ENCODE peak calls at places on chromosomes 1 and 21, in four cellular contexts. C, U, Y and L are unnamed samples. For H3K4me1 and H3K9me3, the result is how much of the 10 kb centered on the place peaks cover.

GRCh38 chr1:53409233-53409632 is 50.0 kb upstream of the DMRTB1 start:
- DNase-seq in C (no peak), U (no peak), Y (no peak), L (no peak)

GRCh38 chr1:40313958-40314720 is 2.9 kb downstream of the COL9A2 start:
- DNase-seq in C (no peak), U (peak), Y (no peak), L (no peak)

GRCh38 chr1:221742555-221743415 is 896 bp upstream of the DUSP10 start:
- DNase-seq in C (peak), U (peak), Y (peak), L (peak)

GRCh38 chr1:80498673-80499072 is 1302.1 kb upstream of the ADGRL2 start:
- DNase-seq in C (peak), U (no peak), Y (no peak), L (no peak)

GRCh38 chr1:238955934-238956333 is 430.4 kb upstream of the CHRM3 start:
- DNase-seq in C (no peak), U (no peak), Y (no peak), L (no peak)

GRCh38 chr1:59484090-59484489 is 187.2 kb downstream of the FGGY start:
- DNase-seq in C (peak), U (no peak), Y (no peak), L (no peak)

GRCh38 chr1:45569962-45570581 is 13.8 kb upstream of the NASP start:
- DNase-seq in C (peak), U (peak), Y (peak), L (peak)

GRCh38 chr1:25550155-25550506 is 6.7 kb downstream of the LDLRAP1 start:
- DNase-seq in C (peak), U (no peak), Y (no peak), L (no peak)

GRCh38 chr1:70919924-70920323 is 127.7 kb downstream of the PTGER3 start:
- DNase-seq in C (no peak), U (no peak), Y (no peak), L (no peak)

GRCh38 chr1:89166705-89167104 is 9.1 kb downstream of the GBP7 start:
- DNase-seq in C (no peak), U (no peak), Y (no peak), L (no peak)

GRCh38 chr1:184953600-184954219 is 20.6 kb downstream of the NIBAN1 start:
- DNase-seq in C (peak), U (no peak), Y (no peak), L (no peak)

GRCh38 chr1:185483217-185483616 is 166.2 kb upstream of the IVNS1ABP start:
- DNase-seq in C (no peak), U (no peak), Y (no peak), L (no peak)

GRCh38 chr1:247653040-247653439 is 26.5 kb downstream of the OR13G1 start:
- DNase-seq in C (no peak), U (no peak), Y (no peak), L (no peak)

GRCh38 chr1:16146888-16147614 is 8.8 kb downstream of the EPHA2 start:
- DNase-seq in C (peak), U (no peak), Y (no peak), L (no peak)

GRCh38 chr1:15328785-15329480 is 80.8 kb upstream of the EFHD2 start:
- DNase-seq in C (peak), U (no peak), Y (peak), L (no peak)

GRCh38 chr1:11298390-11299224 is 25.6 kb downstream of the UBIAD1 start:
- DNase-seq in C (no peak), U (no peak), Y (no peak), L (no peak)

GRCh38 chr1:35554261-35555211 is 2.7 kb downstream of the KIAA0319L start:
- DNase-seq in C (peak), U (no peak), Y (no peak), L (no peak)

GRCh38 chr1:58979085-58979484 is 195.2 kb upstream of the JUN start:
- DNase-seq in C (no peak), U (peak), Y (no peak), L (no peak)

GRCh38 chr1:232450626-232451025 is 179.3 kb downstream of the SIPA1L2 start:
- DNase-seq in C (no peak), U (no peak), Y (no peak), L (no peak)

GRCh38 chr1:46820076-46820475 is 21.2 kb downstream of the CYP4B1 start:
- DNase-seq in C (no peak), U (no peak), Y (no peak), L (no peak)

GRCh38 chr1:47444578-47445465 is 7.0 kb downstream of the FOXD2 start:
- DNase-seq in C (peak), U (no peak), Y (peak), L (peak)

GRCh38 chr1:218480691-218481099 is 135.6 kb downstream of the TGFB2 start:
- DNase-seq in C (peak), U (no peak), Y (no peak), L (no peak)

GRCh38 chr21:31597683-31598082 is 61.8 kb upstream of the SOD1 start:
- DNase-seq in C (no peak), U (no peak), Y (no peak), L (no peak)

GRCh38 chr1:56301791-56302190 is 277.6 kb downstream of the PLPP3 start:
- DNase-seq in C (peak), U (no peak), Y (no peak), L (no peak)

GRCh38 chr1:112387807-112388206 is 8.2 kb upstream of the CTTNBP2NL start:
- DNase-seq in C (no peak), U (no peak), Y (no peak), L (no peak)

GRCh38 chr1:244046907-244047738 is 4.0 kb upstream of the ZBTB18 start:
- DNase-seq in C (peak), U (no peak), Y (no peak), L (peak)

GRCh38 chr1:244047739-244048565 is 3.1 kb upstream of the ZBTB18 start:
- DNase-seq in C (peak), U (peak), Y (peak), L (peak)

GRCh38 chr1:244049969-244050834 is 881 bp upstream of the ZBTB18 start:
- DNase-seq in C (no peak), U (peak), Y (no peak), L (peak)

GRCh38 chr1:244049142-244049968 is 1.7 kb upstream of the ZBTB18 start:
- DNase-seq in C (peak), U (peak), Y (peak), L (peak)

GRCh38 chr1:244048566-244049141 is 2.4 kb upstream of the ZBTB18 start:
- DNase-seq in C (no peak), U (peak), Y (no peak), L (no peak)
- H3K27ac ChIP-seq in C (peak), U (no peak), Y (peak), L (peak)

GRCh38 chr1:85319488-85319887 is 43.1 kb upstream of the BCL10 start:
- DNase-seq in C (no peak), U (no peak), Y (no peak), L (no peak)
- H3K4me1 ChIP-seq in C (under half), U (under half), Y (under half), L (under half)

DNA sequence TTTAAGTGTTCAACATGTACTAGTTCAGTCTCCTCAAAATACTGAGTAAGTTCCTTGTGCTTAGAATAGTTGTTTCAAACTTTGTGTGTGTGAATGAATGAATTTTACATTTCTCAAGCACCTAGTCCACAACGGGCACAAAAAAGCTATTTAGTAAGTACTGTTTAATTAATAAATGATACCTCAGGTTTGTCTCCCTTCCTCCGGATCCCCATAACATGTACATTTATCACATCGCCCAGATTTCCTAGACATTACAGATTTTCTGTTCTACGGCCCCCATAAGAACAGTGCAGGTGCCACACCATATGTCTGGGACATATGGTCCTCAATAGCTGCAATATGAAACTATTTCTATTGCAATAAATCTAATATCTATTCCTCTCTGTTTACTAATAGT is 1.3 kb upstream of the TTF2 start:
- DNase-seq in C (no peak), U (peak), Y (no peak), L (no peak)
- H3K9me3 ChIP-seq in C (under half), U (under half), Y (under half), L (under half)

GRCh38 chr1:193592325-193592724 is 405.9 kb upstream of the B3GALT2 start:
- DNase-seq in C (no peak), U (no peak), Y (no peak), L (no peak)
- H3K27ac ChIP-seq in C (no peak), U (no peak), Y (no peak), L (peak)

GRCh38 chr1:3023994-3024393 is 2.7 kb downstream of the ACTRT2 start:
- DNase-seq in C (no peak), U (no peak), Y (no peak), L (no peak)
- H3K4me1 ChIP-seq in C (under half), U (under half), Y (under half), L (under half)

GRCh38 chr1:2788506-2789163 is 12.9 kb downstream of the TTC34 start:
- DNase-seq in C (no peak), U (no peak), Y (no peak), L (no peak)
- H3K9me3 ChIP-seq in C (under half), U (under half), Y (under half), L (under half)

GRCh38 chr1:156551066-156551643 is 21.2 kb downstream of the IQGAP3 start:
- DNase-seq in C (no peak), U (peak), Y (no peak), L (no peak)

GRCh38 chr1:156550346-156550745 is 22.0 kb downstream of the IQGAP3 start:
- DNase-seq in C (no peak), U (no peak), Y (peak), L (no peak)

GRCh38 chr1:156549831-156550230 is 22.5 kb downstream of the IQGAP3 start:
- DNase-seq in C (no peak), U (no peak), Y (no peak), L (no peak)

GRCh38 chr1:156547982-156548381 is 24.4 kb downstream of the IQGAP3 start:
- DNase-seq in C (no peak), U (no peak), Y (no peak), L (no peak)

DNA sequence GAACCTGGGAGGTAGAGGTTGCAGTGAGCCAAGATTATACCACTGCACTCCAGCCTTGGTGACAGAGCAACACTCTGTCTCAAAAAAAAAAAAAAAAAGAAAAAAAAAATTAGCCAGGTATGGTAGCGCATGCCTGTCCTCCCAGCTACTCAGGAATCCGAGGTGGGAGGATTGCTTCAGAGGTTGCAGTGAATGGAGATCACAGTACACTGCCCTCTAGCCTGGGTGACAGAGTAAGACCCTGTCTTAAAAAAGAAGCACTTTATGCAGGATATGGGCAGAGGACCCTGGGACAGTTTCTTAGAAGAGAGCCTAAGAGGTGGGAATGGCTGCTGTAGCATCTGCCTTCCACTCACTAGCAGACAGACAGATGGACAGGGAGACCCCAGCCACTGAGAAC is 23.0 kb downstream of the IQGAP3 start:
- DNase-seq in C (no peak), U (no peak), Y (no peak), L (no peak)
- H3K27ac ChIP-seq in C (no peak), U (no peak), Y (no peak), L (no peak)